ENCODE peak calls at places on chromosome 21, in seven cellular contexts. B, Y, K, E, M, J and T are unnamed samples.

GRCh38 chr21:28538987-28539622 is 453.6 kb downstream of the LTN1 start:
- DNase-seq in Y (no peak), M (peak; percentile 51), B (no peak), E (no peak), K (no peak), J (no peak), T (no peak)

GRCh38 chr21:36534656-36535055 is 54.7 kb upstream of the CLDN14 start:
- DNase-seq in E (no peak), B (no peak), K (no peak), J (no peak), Y (no peak), M (no peak), T (peak; percentile 37)

GRCh38 chr21:27590271-27590670 is 623.4 kb upstream of the ADAMTS5 start:
- DNase-seq in M (peak; percentile 84), K (no peak), B (no peak), J (peak; percentile 30), Y (no peak), E (no peak), T (no peak)

GRCh38 chr21:33027401-33028185 is 1.9 kb downstream of the OLIG2 start:
- DNase-seq in K (no peak), J (no peak), E (no peak), B (no peak), Y (no peak), M (no peak), T (no peak)

GRCh38 chr21:38505654-38506523 is 7.6 kb upstream of the ERG start:
- DNase-seq in E (no peak), B (peak; percentile 45), Y (no peak), J (no peak), K (peak; percentile 55), M (peak; percentile 37), T (peak; percentile 31)

GRCh38 chr21:31656199-31657095 is 3.0 kb upstream of the SOD1 start:
- DNase-seq in E (no peak), J (no peak), B (no peak), Y (no peak), K (no peak), M (peak; percentile 27), T (no peak)

GRCh38 chr21:43644609-43645008 is 14.7 kb downstream of the HSF2BP start:
- DNase-seq in K (no peak), E (no peak), J (peak; percentile 29), B (no peak), M (peak; percentile 40), Y (no peak), T (no peak)

GRCh38 chr21:28734522-28735175 is 258.0 kb downstream of the LTN1 start:
- DNase-seq in E (peak; percentile 37), B (no peak), Y (no peak), J (no peak), K (no peak), M (no peak), T (no peak)

GRCh38 chr21:33403786-33404571 is 766 bp downstream of the IFNGR2 start:
- DNase-seq in M (no peak), E (no peak), Y (peak; percentile 68), B (peak; percentile 54), J (peak; percentile 49), K (peak; percentile 60), T (peak; percentile 47)

GRCh38 chr21:38472709-38473108 is 25.6 kb downstream of the ERG start:
- DNase-seq in J (no peak), M (no peak), K (no peak), B (no peak), Y (no peak), E (no peak), T (no peak)

GRCh38 chr21:44039828-44040227 is 27.7 kb downstream of the TRAPPC10 start:
- DNase-seq in M (no peak), J (no peak), K (no peak), Y (no peak), B (no peak), E (no peak), T (no peak)

GRCh38 chr21:34795152-34796141 is 126.7 kb downstream of the CLIC6 start:
- DNase-seq in E (no peak), J (no peak), B (no peak), Y (no peak), K (no peak), M (peak; percentile 71), T (no peak)
- TF ChIP-seq CTCF in E (no peak), J (peak; percentile 13), B (peak; percentile 12), Y (no peak), K (no peak), M (peak; percentile 9), T (no peak)

GRCh38 chr21:42409366-42409765 is 5.7 kb downstream of the UBASH3A start:
- DNase-seq in B (no peak), M (no peak), E (no peak), Y (no peak), K (no peak), J (no peak), T (no peak)

GRCh38 chr21:42413093-42413492 is 9.4 kb downstream of the UBASH3A start:
- DNase-seq in M (no peak), B (no peak), Y (no peak), E (no peak), J (no peak), K (no peak), T (no peak)

GRCh38 chr21:42412636-42412933 is 8.9 kb downstream of the UBASH3A start:
- DNase-seq in Y (no peak), B (no peak), K (no peak), E (no peak), M (no peak), J (no peak), T (no peak)

GRCh38 chr21:42411891-42412635 is 8.4 kb downstream of the UBASH3A start:
- DNase-seq in K (no peak), M (no peak), Y (no peak), B (no peak), E (no peak), J (no peak), T (no peak)

GRCh38 chr21:42411197-42411869 is 7.6 kb downstream of the UBASH3A start:
- DNase-seq in M (no peak), J (no peak), Y (no peak), B (no peak), K (no peak), E (no peak), T (no peak)
- TF ChIP-seq CTCF in M (no peak), J (no peak), Y (no peak), B (no peak), K (no peak), E (no peak), T (no peak)

GRCh38 chr21:25039461-25040380 is 567.6 kb downstream of the MRPL39 start:
- DNase-seq in B (no peak), M (no peak), J (no peak), Y (no peak), E (no peak), K (no peak), T (peak; percentile 15)
- TF ChIP-seq CTCF in B (no peak), M (no peak), J (no peak), Y (no peak), E (peak; percentile 23), K (no peak), T (peak; percentile 68)

GRCh38 chr21:41754481-41754891 is 12.4 kb downstream of the RIPK4 start:
- DNase-seq in B (no peak), K (no peak), Y (no peak), E (no peak), M (no peak), J (no peak), T (no peak)
- TF ChIP-seq CTCF in B (no peak), K (no peak), Y (no peak), E (no peak), M (no peak), J (no peak), T (no peak)

GRCh38 chr21:46634966-46635323 is 529 bp upstream of the PRMT2 start:
- DNase-seq in Y (no peak), E (peak; percentile 50), B (peak; percentile 85), M (peak; percentile 73), K (no peak), J (peak; percentile 67), T (peak; percentile 40)
- TF ChIP-seq CTCF in Y (no peak), E (peak; percentile 33), B (peak; percentile 27), M (peak; percentile 28), K (peak; percentile 18), J (peak; percentile 22), T (no peak)

DNA sequence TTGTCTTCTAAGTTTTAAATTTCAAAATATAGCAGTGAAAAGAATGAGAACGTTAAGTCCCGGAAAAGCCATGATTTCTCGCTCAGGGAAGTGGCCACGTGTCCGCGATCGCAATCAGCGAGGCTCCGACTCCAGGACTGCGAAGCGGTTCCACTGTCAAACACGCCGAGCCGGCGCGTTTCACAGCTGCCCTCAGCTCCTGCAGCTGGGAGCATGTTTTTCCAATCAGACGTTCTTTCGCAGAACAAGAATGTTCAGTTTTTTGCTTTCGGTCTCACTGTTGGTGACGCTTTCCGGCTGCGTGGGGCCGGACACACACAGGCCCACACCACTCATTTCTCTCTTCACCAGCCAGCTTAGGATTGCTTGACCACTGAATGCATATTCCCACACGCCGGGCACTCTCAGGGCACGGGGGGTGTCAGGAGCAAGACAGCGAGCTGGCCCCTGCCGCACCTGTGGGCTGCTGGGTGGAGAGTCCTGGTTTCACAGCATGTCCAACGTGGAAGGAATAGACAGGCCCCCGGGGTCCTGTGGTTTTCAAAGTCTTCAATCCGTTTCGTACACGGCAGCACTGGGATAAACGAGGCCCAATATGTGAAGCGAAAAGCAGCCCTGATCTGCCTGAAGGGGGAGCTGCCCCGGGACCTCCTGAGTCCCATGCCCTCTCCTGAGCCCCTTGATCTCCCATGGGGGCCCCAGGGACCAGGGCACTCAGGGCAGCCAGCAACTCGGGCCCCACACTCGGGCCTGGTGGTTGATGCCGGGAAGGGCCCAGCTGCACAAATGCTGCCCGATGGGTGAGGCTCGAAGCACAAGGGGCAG is 47.3 kb upstream of the COL18A1 start:
- DNase-seq in K (no peak), E (no peak), Y (no peak), M (no peak), B (peak; percentile 74), J (no peak), T (no peak)
- TF ChIP-seq CTCF in K (no peak), E (peak; percentile 14), Y (no peak), M (peak; percentile 5), B (no peak), J (no peak), T (no peak)

GRCh38 chr21:18387994-18388393 is 15.6 kb downstream of the TMPRSS15 start:
- DNase-seq in K (no peak), Y (no peak), B (no peak), J (no peak), M (no peak), E (no peak), T (no peak)
- TF ChIP-seq CTCF in K (no peak), Y (no peak), B (no peak), J (no peak), M (no peak), E (no peak), T (no peak)